ENCODE peak calls at places on chromosome 9, in ten cellular contexts. P, L, W, S, O, N, Q, Z, D and V are unnamed samples. For H3K36me3, the result is how much of the 10 kb centered on the place peaks cover.

GRCh38 chr9:133784731-133785561 is 46.8 kb upstream of the SARDH start:
- DNase-seq in Q (peak), P (no peak), W (no peak), Z (no peak), D (peak), O (no peak), L (no peak), S (no peak), N (no peak), V (no peak)

GRCh38 chr9:136511670-136512592 is 29.1 kb upstream of the SEC16A start:
- DNase-seq in P (no peak), Z (no peak), N (no peak), S (peak), Q (no peak), W (no peak), L (no peak), D (peak), O (no peak), V (no peak)

GRCh38 chr9:121019282-121019681 is 30.8 kb downstream of the C5 start:
- DNase-seq in S (no peak), P (no peak), N (no peak), Q (no peak), O (no peak), L (no peak), W (no peak), D (no peak), Z (no peak), V (no peak)

GRCh38 chr9:127979333-127980055 is 1.3 kb downstream of the EEIG1 start:
- DNase-seq in P (peak), N (no peak), D (peak), Q (peak), O (peak), W (no peak), L (peak), S (peak), Z (peak), V (peak)

GRCh38 chr9:68749579-68750159 is 44.6 kb downstream of the PIP5K1B start:
- DNase-seq in W (no peak), O (no peak), Q (no peak), N (no peak), L (no peak), Z (peak), S (peak), D (no peak), P (no peak), V (no peak)

GRCh38 chr9:70303268-70303667 is 44.5 kb downstream of the SMC5 start:
- DNase-seq in D (no peak), L (no peak), O (peak), W (no peak), Z (no peak), Q (no peak), P (peak), N (no peak), S (no peak), V (no peak)

GRCh38 chr9:11701706-11702105 is 991.5 kb upstream of the TYRP1 start:
- DNase-seq in L (no peak), Q (no peak), O (no peak), Z (no peak), S (no peak), W (no peak), N (no peak), P (no peak), D (no peak), V (no peak)

GRCh38 chr9:87859786-87860185 is 22.9 kb upstream of the SPATA31E1 start:
- DNase-seq in D (no peak), N (no peak), Z (no peak), S (no peak), L (no peak), W (no peak), Q (peak), P (no peak), O (no peak), V (no peak)

GRCh38 chr9:84867171-84867570 is 197.6 kb downstream of the NTRK2 start:
- DNase-seq in W (no peak), Q (no peak), S (no peak), D (no peak), P (no peak), N (no peak), O (no peak), L (no peak), Z (no peak), V (no peak)

GRCh38 chr9:76114144-76114543 is 223.7 kb downstream of the PCSK5 start:
- DNase-seq in N (no peak), P (no peak), Z (no peak), D (no peak), L (peak), W (no peak), Q (no peak), S (no peak), O (peak), V (no peak)

GRCh38 chr9:131545786-131546335 is 538 bp downstream of the PRRT1B start:
- DNase-seq in Z (peak), L (no peak), O (no peak), W (no peak), Q (no peak), P (no peak), N (no peak), S (no peak), D (no peak), V (no peak)

GRCh38 chr9:133345596-133345995 is 2.3 kb downstream of the MED22 start:
- DNase-seq in D (no peak), W (no peak), P (no peak), N (no peak), O (no peak), L (no peak), Q (no peak), Z (no peak), S (no peak), V (no peak)

GRCh38 chr9:81575976-81576375 is 113.4 kb downstream of the TLE1 start:
- DNase-seq in D (no peak), S (no peak), L (no peak), O (peak), P (no peak), N (no peak), Q (no peak), Z (no peak), W (no peak), V (no peak)

GRCh38 chr9:93061791-93062299 is 3.3 kb downstream of the SUSD3 start:
- DNase-seq in L (peak), P (no peak), W (no peak), N (peak), O (no peak), Q (peak), Z (peak), S (no peak), D (no peak), V (peak)

GRCh38 chr9:134554750-134555655 is 86.6 kb upstream of the COL5A1 start:
- DNase-seq in N (peak), D (peak), S (no peak), Q (peak), L (no peak), Z (no peak), P (no peak), W (no peak), O (peak), V (no peak)

DNA sequence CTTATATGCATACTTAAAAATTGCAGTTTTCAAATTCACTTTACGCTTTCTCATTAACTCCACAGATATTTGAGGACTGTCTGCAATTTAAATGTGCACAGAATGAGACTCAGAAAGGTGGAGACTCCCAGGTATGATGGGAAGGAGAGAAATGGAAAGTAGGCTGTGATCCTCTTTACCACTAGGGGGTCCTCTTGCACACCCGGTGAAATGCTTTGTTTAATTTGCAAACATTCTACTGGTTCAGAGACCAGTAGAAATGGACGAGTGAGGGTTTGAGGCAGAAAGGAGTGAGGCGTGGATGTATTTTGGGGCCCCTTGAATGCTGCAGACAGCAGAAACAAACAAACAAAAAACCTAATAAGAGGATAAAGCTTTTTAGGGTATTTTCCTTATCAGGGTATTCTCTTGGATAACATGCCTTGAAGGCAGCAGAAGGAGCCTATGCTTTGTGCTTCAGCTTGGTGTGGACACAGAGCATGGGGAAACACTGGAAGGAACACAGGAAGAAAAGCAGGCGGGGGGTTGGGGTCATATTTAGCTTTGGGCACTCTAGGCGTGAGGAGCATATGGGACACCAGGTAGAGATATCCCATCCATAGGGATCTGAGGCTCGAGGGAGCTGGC is 410.1 kb downstream of the DMRT2 start:
- DNase-seq in W (no peak), P (peak), S (no peak), O (no peak), L (no peak), D (no peak), Q (peak), N (peak), Z (peak), V (no peak)
- TF ChIP-seq CTCF in W (peak), P (peak), S (no peak), O (no peak), L (no peak), D (peak), Q (peak), N (peak), Z (peak), V (peak)

DNA sequence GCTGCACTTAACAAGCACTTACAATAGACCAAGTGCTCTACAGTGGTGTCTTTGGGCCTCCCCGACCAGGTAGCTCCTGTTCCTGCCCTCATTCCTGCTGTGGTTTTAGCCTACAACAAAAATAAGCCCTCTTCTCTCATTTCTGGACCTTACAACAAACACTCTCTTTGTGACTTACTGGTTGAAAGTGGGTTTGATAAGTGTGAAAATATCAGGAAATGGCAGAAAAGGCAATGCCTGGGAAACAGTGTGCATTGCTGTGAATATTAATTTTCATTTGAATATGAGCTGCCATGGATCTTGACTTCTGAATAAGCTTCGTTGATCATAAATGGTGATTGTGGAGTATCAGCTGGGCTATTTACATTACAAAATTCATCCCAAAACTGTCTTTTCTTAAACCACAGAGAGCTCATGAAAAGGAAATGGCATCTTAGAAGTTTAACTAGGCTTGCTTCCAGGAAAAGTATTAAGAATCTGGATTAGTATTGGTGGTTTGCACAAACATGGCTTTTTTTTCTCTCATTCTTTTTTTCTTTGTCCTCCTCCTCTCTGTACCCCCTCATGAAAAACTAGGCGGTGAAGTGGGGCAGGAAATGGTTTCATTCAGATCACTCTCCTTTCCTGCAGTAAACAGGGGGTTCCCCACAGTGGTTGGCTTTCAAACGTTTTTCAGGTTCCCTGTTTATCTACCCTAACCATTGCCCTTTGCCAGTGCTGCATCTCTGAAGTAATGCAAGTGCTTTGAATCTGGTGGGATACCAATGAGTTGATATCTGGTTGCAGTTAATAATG is 29.5 kb downstream of the NR4A3 start:
- DNase-seq in Q (no peak), N (no peak), D (no peak), Z (no peak), P (no peak), S (no peak), O (no peak), W (no peak), L (no peak), V (peak)
- H3K4me3 ChIP-seq in Q (no peak), N (no peak), D (no peak), Z (no peak), P (no peak), S (no peak), O (no peak), W (no peak), L (no peak), V (no peak)

GRCh38 chr9:21810881-21811280 is 8.4 kb downstream of the MTAP start:
- DNase-seq in L (no peak), D (peak), W (no peak), O (no peak), Q (no peak), N (no peak), S (no peak), P (no peak), Z (no peak), V (no peak)
- H3K36me3 ChIP-seq in L (under half), D (under half), W (under half), O (under half), Q (half or more), N (under half), S (under half), P (under half), Z (under half), V (under half)

GRCh38 chr9:2662496-2662895 is 40.9 kb downstream of the VLDLR start:
- DNase-seq in D (no peak), Z (peak), W (no peak), S (no peak), N (peak), O (no peak), L (peak), P (peak), Q (peak), V (no peak)
- TF ChIP-seq CTCF in D (no peak), Z (peak), W (no peak), S (no peak), N (peak), O (no peak), L (peak), P (peak), Q (peak), V (no peak)

DNA sequence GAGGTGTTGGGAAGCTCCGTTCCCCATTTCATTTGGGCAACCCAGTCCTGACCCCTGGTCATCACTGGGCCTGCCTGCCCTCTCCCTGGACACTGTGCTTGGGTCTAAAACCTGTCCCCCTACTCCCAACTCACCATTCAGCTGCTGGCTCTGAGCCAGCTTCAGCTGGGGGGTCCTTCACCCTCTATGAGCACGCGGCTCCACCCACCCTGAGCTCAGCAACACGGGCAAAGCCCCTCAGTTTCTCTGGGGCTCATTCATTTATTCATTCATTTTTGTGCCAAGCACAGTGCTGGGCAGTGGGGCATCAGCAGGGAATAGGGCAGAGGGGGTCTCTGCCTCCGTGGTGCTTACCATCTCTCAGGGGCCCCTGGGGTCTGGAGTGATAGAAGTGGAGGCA is 199.8 kb upstream of the MVB12B start:
- DNase-seq in L (no peak), O (no peak), P (no peak), S (peak), Z (no peak), N (no peak), D (no peak), W (no peak), Q (peak), V (no peak)
- H3K4me3 ChIP-seq in L (no peak), O (no peak), P (no peak), S (no peak), Z (no peak), N (no peak), D (no peak), W (no peak), Q (no peak), V (no peak)